ENCODE peak calls at places on chromosome 19, in nine cellular contexts. S is GM19239; H is CD4-positive, alpha-beta T cell; I is T-cell; J is NCI-H1092 treated with DMSO at 0.1 percent for 48 hours; B is tibial nerve; F is stimulated activated CD8-positive, alpha-beta memory T cell treated with anti-CD3 and anti-CD28 coated beads, Interleukin-15, amount 100 ng/mL, for 1 hour; Z is Panc1; Q is activated naive CD8-positive, alpha-beta T cell treated with anti-CD3 and anti-CD28 coated beads, Interleukin-2, amount 50 U/mL, for 24 hours. V is an unnamed sample.

GRCh38 chr19:43624933-43625332 is 5.5 kb upstream of the ZNF428 start:
- DNase-seq in Q (peak; percentile 88), I (peak; percentile 88), F (peak; percentile 65), S (peak; percentile 59), J (no peak), Z (no peak), B (peak; percentile 28), H (peak; percentile 84), V (no peak)

GRCh38 chr19:34319785-34320184 is 45.2 kb upstream of the GPI start:
- DNase-seq in J (no peak), Q (no peak), Z (no peak), I (no peak), B (peak; percentile 22), H (no peak), F (no peak), S (no peak), V (no peak)

GRCh38 chr19:30498707-30499106 is 126.5 kb downstream of the ZNF536 start:
- DNase-seq in S (no peak), Z (no peak), J (no peak), I (no peak), Q (no peak), H (no peak), B (no peak), F (no peak), V (no peak)

GRCh38 chr19:17404015-17404414 is 1.4 kb downstream of the BST2 start:
- DNase-seq in J (no peak), I (no peak), F (no peak), Z (no peak), H (no peak), Q (peak; percentile 23), S (no peak), B (no peak), V (no peak)

GRCh38 chr19:45798995-45799517 is 6.4 kb upstream of the DMWD start:
- DNase-seq in B (peak; percentile 65), I (peak; percentile 68), Q (peak; percentile 68), H (peak; percentile 49), S (peak; percentile 76), Z (no peak), J (peak; percentile 55), F (peak; percentile 40), V (no peak)

GRCh38 chr19:15282311-15282705 is 50.0 kb downstream of the BRD4 start:
- DNase-seq in J (no peak), Q (no peak), H (no peak), F (no peak), Z (no peak), B (no peak), S (no peak), I (no peak), V (no peak)

GRCh38 chr19:49094505-49095482 is 9.5 kb downstream of the SNRNP70 start:
- DNase-seq in H (no peak), B (no peak), J (no peak), Q (no peak), F (no peak), S (no peak), I (no peak), Z (no peak), V (no peak)

GRCh38 chr19:48724796-48725753 is 5.5 kb upstream of the MAMSTR start:
- DNase-seq in J (peak; percentile 37), F (no peak), I (peak; percentile 40), H (no peak), S (no peak), B (peak; percentile 82), Q (no peak), Z (no peak), V (peak; percentile 72)

GRCh38 chr19:3104708-3104983 is 10.5 kb downstream of the GNA11 start:
- DNase-seq in J (no peak), Q (no peak), B (no peak), S (no peak), I (no peak), H (no peak), F (no peak), Z (no peak), V (no peak)

GRCh38 chr19:20078696-20079095 is 896 bp downstream of the ZNF90 start:
- DNase-seq in F (no peak), I (peak; percentile 9), Z (no peak), S (no peak), B (peak; percentile 16), Q (peak; percentile 19), J (peak; percentile 1), H (peak; percentile 4), V (peak; percentile 49)

GRCh38 chr19:41323430-41324125 is 13.6 kb downstream of the CCDC97 start:
- DNase-seq in H (peak; percentile 20), Q (no peak), I (no peak), F (no peak), S (no peak), B (peak; percentile 68), Z (no peak), J (no peak), V (no peak)

GRCh38 chr19:11673608-11674041 is 65.1 kb downstream of the ZNF823 start:
- DNase-seq in H (no peak), B (peak; percentile 41), F (no peak), J (no peak), Q (peak; percentile 52), S (no peak), I (no peak), Z (no peak), V (peak; percentile 70)

GRCh38 chr19:3479177-3479818 is 1.0 kb downstream of the SMIM24 start:
- DNase-seq in I (peak; percentile 64), F (no peak), Z (no peak), B (no peak), H (peak; percentile 35), Q (peak; percentile 59), J (no peak), S (no peak), V (no peak)

GRCh38 chr19:49362926-49363264 is 679 bp upstream of the TEAD2 start:
- DNase-seq in H (no peak), F (no peak), J (no peak), B (peak; percentile 21), Z (no peak), Q (no peak), S (no peak), I (peak; percentile 34), V (no peak)

GRCh38 chr19:48752511-48753365 is at the start of gene FUT1:
- DNase-seq in H (no peak), B (no peak), J (peak; percentile 37), Z (no peak), F (no peak), I (peak; percentile 40), S (peak; percentile 47), Q (peak; percentile 32), V (peak; percentile 85)

GRCh38 chr19:7748756-7749155 is 1.4 kb upstream of the CD209 start:
- DNase-seq in H (no peak), F (no peak), B (no peak), J (peak; percentile 22), S (no peak), Q (no peak), I (no peak), Z (no peak), V (no peak)

GRCh38 chr19:36140289-36141038 is 598 bp downstream of the CAPNS1 start:
- DNase-seq in B (peak; percentile 23), J (peak; percentile 70), F (peak; percentile 11), S (peak; percentile 79), Z (no peak), H (no peak), Q (peak; percentile 66), I (no peak), V (peak; percentile 65)

GRCh38 chr19:12092065-12092867 is 27.7 kb downstream of the ZNF844 start:
- DNase-seq in H (peak; percentile 27), S (peak; percentile 66), Q (peak; percentile 85), F (peak; percentile 2), B (peak; percentile 58), Z (peak; percentile 24), I (peak; percentile 31), J (peak; percentile 6), V (peak; percentile 88)

GRCh38 chr19:572891-573825 is 762 bp downstream of the BSG start:
- DNase-seq in B (no peak), Q (no peak), S (no peak), I (no peak), F (no peak), H (no peak), J (peak; percentile 48), Z (no peak), V (peak; percentile 65)

V was measured in ureter.